ENCODE peak calls at places on chromosomes 16 and 17, in five cellular contexts. G, X, T, D and Y are unnamed samples.

GRCh38 chr17:29722411-29723198 is 99.9 kb upstream of the CORO6 start:
- DNase-seq in X (no peak), G (no peak), D (peak; percentile 46), T (peak; percentile 25), Y (peak; percentile 32)

GRCh38 chr16:66742409-66742808 is 9.0 kb downstream of the DYNC1LI2 start:
- DNase-seq in D (no peak), X (no peak), G (no peak), T (peak; percentile 43), Y (no peak)

GRCh38 chr17:79125503-79125902 is 50.9 kb downstream of the ENGASE start:
- DNase-seq in G (no peak), D (no peak), T (no peak), X (peak; percentile 79), Y (no peak)

GRCh38 chr16:89322381-89323119 is 105.0 kb downstream of the ZNF778 start:
- DNase-seq in T (peak; percentile 77), D (no peak), G (no peak), X (peak; percentile 67), Y (no peak)

GRCh38 chr17:72598705-72599104 is 477.9 kb downstream of the SOX9 start:
- DNase-seq in X (no peak), D (no peak), T (no peak), G (no peak), Y (no peak)

GRCh38 chr16:69563605-69564580 is 1.9 kb upstream of the NFAT5 start:
- DNase-seq in D (no peak), T (peak; percentile 22), X (no peak), G (peak; percentile 85), Y (peak; percentile 45)

GRCh38 chr17:72393553-72393952 is 272.7 kb downstream of the SOX9 start:
- DNase-seq in T (peak; percentile 89), G (peak; percentile 77), D (no peak), X (no peak), Y (no peak)

GRCh38 chr17:7043195-7043543 is 723 bp downstream of the SLC16A11 start:
- DNase-seq in X (no peak), D (peak; percentile 24), G (no peak), T (no peak), Y (no peak)

GRCh38 chr17:64118452-64118979 is 11.4 kb downstream of the ERN1 start:
- DNase-seq in G (no peak), X (no peak), T (no peak), D (peak; percentile 32), Y (no peak)

GRCh38 chr16:75203106-75203505 is 3.9 kb downstream of the CTRB2 start:
- DNase-seq in G (no peak), D (no peak), T (no peak), X (no peak), Y (no peak)

GRCh38 chr17:17108681-17109049 is 66.4 kb downstream of the MPRIP start:
- DNase-seq in T (no peak), D (peak; percentile 58), G (no peak), X (no peak), Y (no peak)

GRCh38 chr17:81489012-81489968 is 23.3 kb downstream of the ACTG1 start:
- DNase-seq in G (no peak), D (no peak), T (no peak), X (peak; percentile 82), Y (no peak)

GRCh38 chr17:81487487-81488275 is 24.9 kb downstream of the ACTG1 start:
- DNase-seq in T (peak; percentile 60), D (peak; percentile 79), X (peak; percentile 97), G (peak; percentile 38), Y (peak; percentile 87)

GRCh38 chr17:81486174-81486810 is 26.3 kb downstream of the ACTG1 start:
- DNase-seq in G (no peak), T (no peak), D (no peak), X (no peak), Y (no peak)

GRCh38 chr17:81488276-81488860 is 24.2 kb downstream of the ACTG1 start:
- DNase-seq in T (no peak), X (peak; percentile 85), D (no peak), G (no peak), Y (no peak)

DNA sequence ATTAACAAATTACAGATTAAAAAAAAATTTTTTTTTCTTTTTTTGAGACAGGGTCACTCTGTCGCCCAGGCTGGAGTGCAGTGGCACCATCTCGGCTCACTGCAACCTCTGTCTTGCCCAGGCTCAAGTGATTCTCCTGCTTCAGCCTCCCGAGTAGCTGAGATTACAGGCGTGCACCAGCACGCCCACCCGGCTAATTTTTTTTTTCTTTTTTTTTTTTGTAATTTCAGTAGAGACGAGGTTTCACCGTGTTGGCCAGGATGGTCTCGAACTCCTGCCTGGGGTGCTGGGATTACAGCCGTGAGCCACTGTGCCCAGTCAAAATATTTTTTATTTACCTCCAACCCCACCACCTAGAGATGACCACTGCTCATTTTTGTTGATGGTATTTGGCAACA is 25.5 kb downstream of the ACTG1 start:
- DNase-seq in G (no peak), X (no peak), T (no peak), D (no peak), Y (no peak)
- H3K4me1 ChIP-seq in G (peaks cover 19% of the 10 kb centered on the region), X (peaks cover 20% of the 10 kb centered on the region), T (peaks cover 3% of the 10 kb centered on the region), D (peaks cover 20% of the 10 kb centered on the region), Y (peaks cover 24% of the 10 kb centered on the region)

DNA sequence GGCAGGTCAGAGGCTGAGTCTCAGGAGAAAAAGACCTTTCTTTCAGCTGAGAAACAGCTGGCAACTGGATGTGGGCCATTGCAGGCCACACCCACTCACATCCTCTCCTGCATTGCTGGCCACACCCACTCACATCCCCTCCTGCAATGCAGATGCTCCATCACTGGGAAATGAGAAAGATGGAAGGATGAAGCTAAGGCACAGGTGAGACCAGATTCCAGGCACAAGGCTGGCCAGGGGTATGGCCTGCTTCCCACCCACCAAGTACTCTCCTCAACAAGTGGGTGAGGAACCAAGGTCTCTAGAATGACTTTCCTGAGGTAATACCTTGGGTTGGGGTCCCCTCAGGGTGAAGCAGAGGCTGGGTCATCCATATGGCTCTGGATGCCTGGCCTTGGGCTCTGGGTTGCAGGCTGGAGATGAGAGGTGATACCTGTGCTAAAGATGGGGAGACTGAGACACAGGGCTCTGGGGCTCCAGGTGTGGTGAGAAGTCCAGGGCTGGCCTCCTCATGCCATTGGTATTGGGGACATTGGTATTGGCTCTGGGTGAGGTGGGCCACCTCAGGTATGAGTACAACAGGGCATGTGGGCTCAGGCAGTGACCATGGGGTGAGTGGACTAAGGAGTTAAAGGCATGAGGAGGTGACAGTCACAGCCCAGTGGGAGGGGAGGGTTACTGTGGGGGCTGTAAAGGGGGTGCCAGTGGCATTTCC is 1726.8 kb downstream of the TP53TG3F start:
- DNase-seq in X (no peak), D (no peak), G (no peak), T (no peak), Y (no peak)
- H3K9me3 ChIP-seq in X (no peaks in the 10 kb centered on the region), D (no peaks in the 10 kb centered on the region), G (peaks cover 18% of the 10 kb centered on the region), T (no peaks in the 10 kb centered on the region), Y (no peaks in the 10 kb centered on the region)

DNA sequence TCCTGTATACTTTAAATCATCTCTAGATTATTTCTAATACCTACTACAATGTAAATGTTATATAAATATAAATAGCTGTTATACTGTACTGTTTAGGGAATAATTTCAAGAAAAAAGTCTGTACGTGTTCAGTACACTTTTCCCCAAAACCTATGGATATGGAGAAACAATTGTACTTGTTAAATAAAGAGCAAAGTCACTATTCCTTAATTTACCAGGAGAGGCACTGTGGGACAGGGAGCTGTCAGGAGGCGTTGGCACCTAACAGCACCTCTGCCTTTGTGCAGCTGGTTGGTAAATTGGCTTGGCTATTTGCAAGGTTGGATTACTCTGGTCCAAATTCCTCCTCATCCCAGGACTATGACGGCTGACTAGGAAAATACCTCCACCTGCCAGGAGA is 28.0 kb downstream of the CRHR1 start:
- DNase-seq in X (no peak), G (peak; percentile 10), T (peak; percentile 16), D (no peak), Y (no peak)
- H3K27ac ChIP-seq in X (no peak overlapping the region), G (no peak overlapping the region), T (no peak overlapping the region), D (no peak overlapping the region), Y (no peak overlapping the region)

GRCh38 chr16:67860589-67861398 is 12.1 kb upstream of the EDC4 start:
- DNase-seq in X (no peak), D (no peak), G (peak; percentile 75), T (peak; percentile 50), Y (no peak)
- H3K4me1 ChIP-seq in X (peaks cover 36% of the 10 kb centered on the region), D (peaks cover 9% of the 10 kb centered on the region), G (peaks cover 39% of the 10 kb centered on the region), T (peaks cover 44% of the 10 kb centered on the region), Y (no peaks in the 10 kb centered on the region)

GRCh38 chr16:35750701-35751104 is 2291.3 kb downstream of the TP53TG3F start:
- DNase-seq in G (no peak), D (no peak), T (no peak), X (peak; percentile 47), Y (no peak)
- H3K9me3 ChIP-seq in G (peaks cover 37% of the 10 kb centered on the region), D (peaks cover 15% of the 10 kb centered on the region), T (no peaks in the 10 kb centered on the region), X (peaks cover 13% of the 10 kb centered on the region), Y (no peaks in the 10 kb centered on the region)